ENCODE peak calls at places on chromosomes 3 and 15, in seven cellular contexts. V is nephron progenitor cell, L is D721Med, N is GM23338, T is mesothelial cell of epicardium, H is WTC11, J is neural crest cell. A is an unnamed sample.

GRCh38 chr3:111874177-111874820 is 15.2 kb downstream of the PHLDB2 start:
- DNase-seq in V (no peak), L (no peak), N (no peak), T (no peak), H (no peak), J (no peak), A (no peak)

GRCh38 chr15:52115598-52116427 is 3.2 kb upstream of the BCL2L10 start:
- DNase-seq in V (no peak), L (no peak), N (no peak), T (no peak), H (no peak), J (no peak), A (no peak)

GRCh38 chr15:30990451-30991300 is 752 bp downstream of the MTMR10 start:
- DNase-seq in V (no peak), L (no peak), N (no peak), T (no peak), H (no peak), J (no peak), A (no peak)

GRCh38 chr3:149114458-149114857 is 15.0 kb upstream of the HPS3 start:
- DNase-seq in V (no peak), L (no peak), N (no peak), T (no peak), H (no peak), J (no peak), A (no peak)

GRCh38 chr15:95329362-95329761 is 1001.1 kb upstream of the NR2F2 start:
- DNase-seq in V (no peak), L (no peak), N (no peak), T (no peak), H (no peak), J (no peak), A (no peak)

GRCh38 chr3:128579927-128580326 is 70.7 kb downstream of the RPN1 start:
- DNase-seq in V (no peak), L (no peak), N (no peak), T (no peak), H (no peak), J (no peak), A (no peak)

GRCh38 chr3:139020868-139021234 is at the start of gene PRR23B:
- DNase-seq in V (no peak), L (no peak), N (peak), T (no peak), H (peak), J (no peak), A (no peak)

GRCh38 chr15:78353093-78353492 is 12.9 kb downstream of the CRABP1 start:
- DNase-seq in V (no peak), L (no peak), N (peak), T (no peak), H (no peak), J (no peak), A (no peak)

GRCh38 chr3:159814161-159814560 is 174.5 kb upstream of the IL12A start:
- DNase-seq in V (no peak), L (no peak), N (peak), T (no peak), H (peak), J (no peak), A (no peak)

GRCh38 chr3:4036046-4036445 is 236.8 kb downstream of the LRRN1 start:
- DNase-seq in V (no peak), L (no peak), N (no peak), T (no peak), H (no peak), J (no peak), A (no peak)

GRCh38 chr15:34851751-34852150 is 56.4 kb upstream of the ACTC1 start:
- DNase-seq in V (no peak), L (no peak), N (no peak), T (no peak), H (no peak), J (no peak), A (no peak)

GRCh38 chr15:34855893-34856292 is 60.5 kb upstream of the ACTC1 start:
- DNase-seq in V (no peak), L (no peak), N (no peak), T (no peak), H (no peak), J (no peak), A (no peak)

GRCh38 chr15:34851007-34851406 is 55.7 kb upstream of the ACTC1 start:
- DNase-seq in V (no peak), L (no peak), N (no peak), T (no peak), H (no peak), J (no peak), A (no peak)

GRCh38 chr15:34855397-34855796 is 60.0 kb upstream of the ACTC1 start:
- DNase-seq in V (no peak), L (no peak), N (no peak), T (no peak), H (no peak), J (no peak), A (no peak)

GRCh38 chr15:34853001-34853758 is 57.8 kb upstream of the ACTC1 start:
- DNase-seq in V (no peak), L (no peak), N (peak), T (no peak), H (no peak), J (no peak), A (no peak)
- TF ChIP-seq CTCF in V (no peak), L (peak), N (peak), T (no peak), H (no peak), J (no peak), A (no peak)

GRCh38 chr3:75906555-75907112 is 121.3 kb upstream of the ZNF717 start:
- DNase-seq in V (peak), L (no peak), N (peak), T (peak), H (peak), J (peak), A (peak)
- TF ChIP-seq CTCF in V (peak), L (peak), N (peak), T (no peak), H (no peak), J (peak), A (peak)

DNA sequence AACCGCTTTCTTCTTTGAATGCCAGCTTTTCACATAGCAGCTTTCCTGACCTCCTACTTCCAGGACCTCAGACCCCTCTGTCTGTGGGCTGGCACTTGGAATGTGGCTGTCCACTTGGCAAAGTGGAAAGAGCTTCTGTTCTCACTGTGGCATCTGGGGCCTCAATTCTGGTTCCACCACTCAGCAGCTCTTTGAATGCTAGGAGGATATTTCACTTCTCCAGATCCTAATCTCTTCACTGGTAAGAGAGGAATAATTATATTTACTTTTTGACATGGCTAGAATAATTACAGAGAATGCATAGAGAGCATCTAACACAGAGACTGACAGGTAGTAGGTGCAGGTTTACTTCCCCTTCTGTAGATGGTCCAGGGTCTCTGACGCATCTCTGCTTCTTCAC is 405.9 kb downstream of the LPP start:
- DNase-seq in V (no peak), L (no peak), N (no peak), T (no peak), H (no peak), J (no peak), A (no peak)
- TF ChIP-seq CTCF in V (no peak), L (no peak), N (no peak), T (no peak), H (no peak), J (no peak), A (no peak)

GRCh38 chr15:38863381-38863780 is 298.8 kb upstream of the RASGRP1 start:
- DNase-seq in V (no peak), L (no peak), N (no peak), T (no peak), H (no peak), J (no peak), A (no peak)

GRCh38 chr15:38867556-38867955 is 302.9 kb upstream of the RASGRP1 start:
- DNase-seq in V (no peak), L (no peak), N (no peak), T (no peak), H (no peak), J (no peak), A (no peak)

GRCh38 chr15:38862104-38862503 is 297.5 kb upstream of the RASGRP1 start:
- DNase-seq in V (no peak), L (no peak), N (no peak), T (no peak), H (no peak), J (no peak), A (no peak)

GRCh38 chr15:38864122-38864521 is 299.5 kb upstream of the RASGRP1 start:
- DNase-seq in V (no peak), L (no peak), N (no peak), T (no peak), H (no peak), J (no peak), A (no peak)

DNA sequence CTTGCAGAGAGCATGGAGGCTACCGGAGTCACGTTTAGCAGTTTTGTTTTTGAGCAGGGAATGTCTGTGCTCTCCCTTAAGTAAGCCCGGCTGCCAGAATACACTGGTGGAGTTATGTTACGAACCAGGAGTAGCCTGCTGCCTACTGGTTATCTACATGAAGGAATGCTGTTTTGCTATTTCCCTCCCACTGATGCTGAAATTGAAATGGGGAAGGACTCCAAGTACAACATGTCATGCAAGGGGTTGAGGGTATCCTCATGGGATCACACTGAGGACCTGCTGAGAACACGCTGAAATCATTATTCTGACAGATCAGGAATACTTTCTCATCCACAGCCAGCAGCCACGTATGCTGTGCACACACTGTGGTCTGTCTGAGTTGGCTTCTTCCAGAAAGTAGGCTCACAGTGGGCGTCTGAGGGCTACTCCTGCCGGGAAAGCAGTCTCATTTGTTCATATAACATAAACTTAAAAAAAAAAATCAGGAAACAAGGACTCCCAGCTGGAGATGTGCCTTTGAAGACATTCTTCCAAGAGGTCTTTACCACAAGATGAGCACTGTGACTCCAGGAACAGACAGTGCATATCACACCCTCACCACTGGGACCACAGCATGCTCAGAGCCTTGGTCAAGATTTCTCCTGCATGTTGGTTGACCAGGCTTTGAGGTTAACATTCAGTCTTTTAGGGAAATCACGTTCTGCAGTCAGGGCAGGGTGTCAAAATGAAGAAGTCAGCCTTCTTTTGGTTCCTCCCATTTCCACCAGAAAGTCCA is 300.4 kb upstream of the RASGRP1 start:
- DNase-seq in V (no peak), L (no peak), N (no peak), T (no peak), H (no peak), J (no peak), A (no peak)
- TF ChIP-seq CTCF in V (no peak), L (no peak), N (no peak), T (no peak), H (no peak), J (no peak), A (no peak)

GRCh38 chr3:47420044-47420430 is 39.2 kb downstream of the PTPN23 start:
- DNase-seq in V (no peak), L (no peak), N (no peak), T (no peak), H (no peak), J (no peak), A (no peak)

GRCh38 chr3:47422743-47423142 is 41.9 kb downstream of the PTPN23 start:
- DNase-seq in V (no peak), L (no peak), N (no peak), T (no peak), H (no peak), J (no peak), A (no peak)

GRCh38 chr3:47420511-47421484 is 40.0 kb downstream of the PTPN23 start:
- DNase-seq in V (peak), L (peak), N (peak), T (peak), H (peak), J (peak), A (peak)

GRCh38 chr3:47423548-47424145 is 42.8 kb downstream of the PTPN23 start:
- DNase-seq in V (no peak), L (peak), N (no peak), T (no peak), H (no peak), J (no peak), A (no peak)

DNA sequence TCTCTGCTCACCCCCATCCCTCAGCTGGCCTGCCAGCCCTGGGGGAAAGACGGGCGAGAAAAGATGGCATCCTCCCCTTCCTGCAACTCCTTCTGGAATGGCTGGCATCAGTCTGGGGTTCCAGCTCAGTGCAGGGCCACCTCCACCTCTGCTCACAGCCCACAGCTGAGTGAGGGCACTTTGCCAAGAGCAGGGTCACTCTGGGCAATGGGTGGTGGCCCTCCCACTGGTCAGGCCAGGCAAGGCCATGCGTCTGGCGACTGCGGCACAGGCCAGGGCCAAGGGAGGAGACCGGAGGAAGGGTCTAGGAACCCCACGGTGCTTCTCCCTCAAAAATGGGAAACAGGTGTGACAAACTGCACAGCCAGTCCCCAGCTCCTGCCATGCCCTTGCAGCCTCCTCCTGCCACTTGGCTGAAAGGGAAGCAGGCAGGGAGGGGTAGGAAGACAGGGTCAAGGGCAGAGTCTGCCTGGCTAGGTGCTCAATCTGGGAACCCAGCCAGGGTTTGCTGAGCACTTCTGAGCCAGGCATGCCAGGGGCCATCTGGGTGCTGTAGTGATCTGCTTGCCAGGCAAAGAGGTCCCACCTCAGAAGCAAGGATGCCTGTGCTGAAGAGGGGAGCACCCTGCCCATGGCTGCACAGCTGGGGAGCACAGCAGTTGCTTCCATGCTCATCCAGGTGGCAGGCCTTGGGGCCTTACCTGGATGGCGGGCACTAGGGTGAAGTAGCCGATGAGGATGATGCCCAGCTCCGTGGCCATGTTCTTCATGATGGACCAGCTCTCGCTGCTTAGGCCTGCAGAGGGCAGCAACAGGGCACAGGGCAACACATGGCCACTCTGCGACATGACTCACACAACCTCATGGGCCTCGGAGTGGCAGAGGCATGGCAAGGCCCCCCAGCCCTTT is 41.2 kb downstream of the PTPN23 start:
- DNase-seq in V (no peak), L (peak), N (no peak), T (no peak), H (no peak), J (no peak), A (no peak)
- TF ChIP-seq CTCF in V (no peak), L (peak), N (peak), T (no peak), H (no peak), J (peak), A (no peak)

DNA sequence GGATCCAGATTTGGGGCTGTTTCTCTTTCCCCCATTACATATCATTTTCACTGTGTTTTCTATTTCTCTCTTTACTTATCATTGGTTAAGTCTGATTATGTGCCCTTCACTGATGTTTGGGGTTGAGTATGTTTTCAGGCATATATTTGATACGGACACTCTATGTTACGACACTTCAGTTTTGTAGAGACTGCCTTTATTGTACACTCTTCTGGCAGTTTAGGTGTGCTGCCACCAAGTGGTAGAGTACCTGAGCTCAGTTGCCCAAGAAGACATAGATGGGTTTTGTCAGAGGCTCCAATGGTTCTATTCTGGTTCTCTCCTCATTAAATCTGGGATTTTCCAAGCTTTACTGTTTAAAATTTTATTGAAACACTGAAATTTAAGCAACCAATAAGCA is 255.0 kb upstream of the ROPN1 start:
- DNase-seq in V (no peak), L (no peak), N (peak), T (no peak), H (peak), J (no peak), A (no peak)
- TF ChIP-seq CTCF in V (peak), L (peak), N (peak), T (no peak), H (no peak), J (peak), A (no peak)

DNA sequence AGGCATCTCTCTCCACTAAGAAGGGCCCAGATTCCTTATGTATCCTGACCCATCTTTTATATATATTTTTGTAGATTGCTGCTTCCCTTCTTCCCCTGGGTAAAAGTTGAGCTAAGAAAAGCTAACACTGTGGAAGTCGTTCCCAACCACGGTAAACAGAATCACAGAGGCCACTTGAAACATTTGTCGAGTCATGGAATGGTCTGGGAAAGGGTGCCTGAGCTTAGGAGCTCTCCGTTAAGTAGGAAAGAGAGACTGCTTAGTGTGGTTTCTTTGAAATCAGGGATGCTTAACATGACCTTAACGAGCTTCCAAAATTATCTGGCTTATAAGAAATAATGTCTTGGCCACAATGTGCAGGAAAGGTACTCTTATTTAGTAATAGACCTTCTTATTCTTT is 45.6 kb downstream of the ARNT2 start:
- DNase-seq in V (no peak), L (no peak), N (no peak), T (no peak), H (no peak), J (no peak), A (no peak)
- TF ChIP-seq CTCF in V (no peak), L (no peak), N (no peak), T (no peak), H (no peak), J (no peak), A (no peak)

DNA sequence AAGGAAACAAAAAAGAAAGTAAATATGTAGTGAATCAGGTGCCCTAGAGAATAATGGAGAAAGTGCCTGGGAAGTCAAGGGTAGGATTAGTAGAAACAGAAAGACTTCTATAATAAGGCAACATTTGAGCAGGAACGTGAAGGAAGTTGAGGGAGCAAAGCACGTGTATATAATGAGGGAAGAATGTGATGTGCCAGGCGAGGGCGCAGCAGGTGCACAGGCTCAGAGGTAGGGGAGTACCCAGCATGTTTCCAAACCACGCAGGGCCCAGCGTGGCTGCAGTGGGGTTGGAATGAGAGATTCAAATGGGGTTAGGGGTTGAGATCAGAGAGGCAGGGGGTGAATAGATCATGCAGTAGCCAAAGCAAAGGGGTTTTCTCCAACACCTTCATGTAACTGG is 91.9 kb upstream of the VGLL4 start:
- DNase-seq in V (no peak), L (no peak), N (no peak), T (no peak), H (no peak), J (no peak), A (no peak)
- TF ChIP-seq CTCF in V (no peak), L (no peak), N (no peak), T (no peak), H (no peak), J (no peak), A (no peak)

A was measured in glutamatergic neuron.